ENCODE peak calls at places on chromosomes 11 and 22, in four cellular contexts. W is kidney, I is BE2C, N is OCI-LY7. C is an unnamed sample. For H3K36me3, the result is how much of the 10 kb centered on the place peaks cover.

GRCh38 chr11:96278039-96278897 is 64.7 kb downstream of the MAML2 start:
- DNase-seq in W (no peak), N (no peak), I (no peak), C (no peak)

GRCh38 chr11:44568706-44569473 is 3.4 kb downstream of the CD82 start:
- DNase-seq in I (no peak), W (peak), N (peak), C (peak)

GRCh38 chr11:8985462-8985861 is 18.3 kb downstream of the NRIP3 start:
- DNase-seq in W (no peak), N (no peak), I (no peak), C (no peak)

GRCh38 chr11:45625611-45626010 is 39.8 kb downstream of the CHST1 start:
- DNase-seq in N (no peak), W (no peak), I (no peak), C (no peak)

GRCh38 chr11:9066432-9066925 is 24.9 kb downstream of the SCUBE2 start:
- DNase-seq in I (peak), N (no peak), W (no peak), C (no peak)

GRCh38 chr11:69361048-69361447 is 67.1 kb downstream of the MYEOV start:
- DNase-seq in W (no peak), N (no peak), I (no peak), C (peak)

GRCh38 chr22:36291831-36292740 is 39.2 kb downstream of the APOL1 start:
- DNase-seq in I (no peak), N (no peak), W (peak), C (no peak)

GRCh38 chr22:45202333-45203149 is 38.2 kb downstream of the KIAA0930 start:
- DNase-seq in W (peak), N (no peak), I (no peak), C (peak)

GRCh38 chr22:28883917-28884753 is 763 bp downstream of the ZNRF3 start:
- DNase-seq in I (peak), N (peak), W (peak), C (peak)

GRCh38 chr11:16321148-16321547 is 35.2 kb downstream of the SOX6 start:
- DNase-seq in I (no peak), N (no peak), W (no peak), C (no peak)

GRCh38 chr11:70191495-70192140 is 11.5 kb upstream of the FADD start:
- DNase-seq in W (peak), N (no peak), I (peak), C (peak)

GRCh38 chr22:36365020-36365411 is 22.8 kb downstream of the MYH9 start:
- DNase-seq in N (no peak), W (peak), I (no peak), C (peak)

GRCh38 chr11:128057786-128058395 is 529.5 kb downstream of the ETS1 start:
- DNase-seq in I (no peak), N (no peak), W (no peak), C (no peak)

GRCh38 chr11:66478823-66479740 is 1.2 kb upstream of the DPP3 start:
- DNase-seq in I (no peak), N (peak), W (peak), C (peak)

GRCh38 chr11:66475349-66476172 is 4.7 kb upstream of the DPP3 start:
- DNase-seq in I (no peak), N (no peak), W (peak), C (no peak)

GRCh38 chr11:66477256-66478201 is 2.7 kb upstream of the DPP3 start:
- DNase-seq in N (no peak), W (peak), I (no peak), C (no peak)

GRCh38 chr11:66476173-66476840 is 3.9 kb upstream of the DPP3 start:
- DNase-seq in N (no peak), W (peak), I (no peak), C (no peak)

GRCh38 chr11:66476841-66477251 is 3.4 kb upstream of the DPP3 start:
- DNase-seq in I (no peak), N (no peak), W (no peak), C (no peak)
- H3K36me3 ChIP-seq in I (under half), N (under half), W (under half), C (under half)

GRCh38 chr11:6628526-6628925 is 9.3 kb upstream of the TPP1 start:
- DNase-seq in N (no peak), W (no peak), I (no peak), C (no peak)
- H3K36me3 ChIP-seq in N (under half), W (under half), I (under half), C (under half)

GRCh38 chr11:57109331-57109730 is 72.4 kb upstream of the LRRC55 start:
- DNase-seq in W (no peak), N (no peak), I (no peak), C (no peak)

GRCh38 chr11:57116654-57117053 is 65.1 kb upstream of the LRRC55 start:
- DNase-seq in W (no peak), I (peak), N (peak), C (peak)

GRCh38 chr11:57111646-57112045 is 70.1 kb upstream of the LRRC55 start:
- DNase-seq in I (no peak), N (no peak), W (no peak), C (no peak)
- H3K36me3 ChIP-seq in I (under half), N (under half), W (under half), C (under half)

DNA sequence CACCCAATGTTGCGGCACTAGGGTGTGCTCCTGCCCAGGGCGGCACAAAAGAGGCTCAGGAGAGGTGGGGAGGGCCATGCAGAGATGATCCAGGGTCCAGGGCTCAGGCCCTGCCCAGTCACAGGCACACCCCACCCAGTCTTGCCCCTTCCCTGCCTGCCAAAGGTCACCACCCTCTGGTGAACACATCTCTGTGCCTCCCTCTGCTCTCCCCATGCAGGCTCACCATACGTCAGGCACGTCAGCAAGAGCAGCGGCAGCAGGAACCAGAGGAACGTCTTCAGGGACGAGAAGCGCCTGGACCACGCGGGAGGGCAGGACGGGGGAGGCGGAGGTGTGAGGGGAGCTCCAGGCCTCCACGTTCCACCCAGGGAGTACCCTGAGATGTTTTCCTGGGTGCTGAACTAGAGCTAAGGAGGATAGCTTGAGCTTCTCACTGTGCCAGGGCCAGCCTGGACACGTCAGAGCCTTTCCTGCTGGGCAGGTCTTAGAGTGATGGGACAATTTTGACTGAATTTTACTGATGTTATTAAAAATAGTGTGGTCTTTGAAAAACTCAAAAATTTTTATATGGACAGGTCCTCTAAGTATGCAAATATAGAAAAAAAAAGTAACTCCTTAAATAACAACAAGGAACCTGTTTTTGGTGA is 7.2 kb downstream of the SUN2 start:
- DNase-seq in W (peak), I (no peak), N (no peak), C (no peak)
- H3K36me3 ChIP-seq in W (half or more), I (half or more), N (half or more), C (half or more)

GRCh38 chr11:43462359-43462758 is 103.6 kb downstream of the TTC17 start:
- DNase-seq in I (no peak), N (no peak), W (no peak), C (no peak)

DNA sequence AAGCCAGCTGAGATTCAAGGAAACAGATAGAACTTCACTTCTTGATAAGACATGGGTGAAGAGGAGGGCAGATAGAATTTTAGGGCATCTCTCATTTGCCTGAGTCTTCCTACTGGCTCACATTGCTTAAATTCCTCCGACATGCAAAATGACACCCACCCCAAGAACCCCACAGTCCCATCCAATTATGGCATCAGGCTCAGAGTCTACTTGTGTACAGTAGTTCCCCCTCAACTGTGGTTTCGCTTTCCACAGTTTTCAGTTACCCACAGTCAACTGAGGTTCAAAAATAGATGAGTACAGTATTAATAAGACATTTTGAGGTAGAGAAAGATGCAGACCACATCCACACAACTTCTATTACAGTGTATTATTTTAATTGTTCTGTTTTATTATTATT is 99.8 kb downstream of the TTC17 start:
- DNase-seq in I (no peak), W (no peak), N (no peak), C (no peak)
- H3K36me3 ChIP-seq in I (under half), W (under half), N (half or more), C (half or more)

GRCh38 chr22:17891427-17892167 is 117.3 kb upstream of the BID start:
- DNase-seq in W (no peak), N (no peak), I (peak), C (no peak)
- H3K36me3 ChIP-seq in W (under half), N (half or more), I (under half), C (half or more)

C was measured in MG63.